ENCODE peak calls at places on chromosome 10, in six cellular contexts. T, S, N, O, L and U are unnamed samples.
A peak's percentile ranks its signal among the peaks of the same experiment; 100 is the strongest.

GRCh38 chr10:102559764-102560163 is 56.0 kb downstream of the SUFU start:
- DNase-seq in N (no peak), O (no peak), T (no peak), L (no peak), S (no peak), U (no peak)

GRCh38 chr10:102813017-102813541 is 24.1 kb downstream of the CYP17A1 start:
- DNase-seq in N (no peak), S (no peak), O (no peak), L (no peak), T (no peak), U (no peak)

GRCh38 chr10:24866615-24867583 is 85.5 kb downstream of the PRTFDC1 start:
- DNase-seq in N (no peak), T (no peak), O (peak; percentile 88), L (peak; percentile 78), S (no peak), U (no peak)

GRCh38 chr10:28291881-28292297 is 11.0 kb downstream of the MPP7 start:
- DNase-seq in T (no peak), S (no peak), N (no peak), O (no peak), L (peak; percentile 85), U (no peak)

GRCh38 chr10:88735661-88736060 is 24.2 kb upstream of the LIPN start:
- DNase-seq in O (no peak), N (no peak), L (peak; percentile 13), S (no peak), T (no peak), U (no peak)

GRCh38 chr10:132266594-132267161 is 41.1 kb downstream of the STK32C start:
- DNase-seq in T (no peak), S (no peak), N (no peak), O (no peak), L (no peak), U (no peak)

GRCh38 chr10:99369551-99369950 is 40.4 kb downstream of the CNNM1 start:
- DNase-seq in S (no peak), N (no peak), O (no peak), T (no peak), L (no peak), U (no peak)

GRCh38 chr10:29657719-29658274 is 23.0 kb upstream of the SVIL start:
- DNase-seq in N (no peak), S (no peak), O (no peak), L (no peak), T (no peak), U (peak; percentile 16)

GRCh38 chr10:14687340-14687739 is 87.4 kb downstream of the FAM107B start:
- DNase-seq in S (no peak), T (no peak), N (no peak), L (no peak), O (no peak), U (no peak)

GRCh38 chr10:391849-392704 is 256.8 kb downstream of the ZMYND11 start:
- DNase-seq in L (no peak), S (no peak), O (no peak), T (no peak), N (no peak), U (no peak)

GRCh38 chr10:92757066-92757716 is 67.4 kb downstream of the HHEX start:
- DNase-seq in O (peak; percentile 43), N (no peak), L (peak; percentile 51), S (no peak), T (peak; percentile 90), U (no peak)

GRCh38 chr10:132451506-132452215 is 54.7 kb downstream of the PWWP2B start:
- DNase-seq in N (no peak), L (no peak), O (no peak), S (no peak), T (no peak), U (no peak)

GRCh38 chr10:34031410-34031809 is 696.9 kb upstream of the NRP1 start:
- DNase-seq in T (no peak), O (no peak), L (no peak), S (no peak), N (no peak), U (no peak)

GRCh38 chr10:124025638-124026336 is 67.6 kb downstream of the CHST15 start:
- DNase-seq in S (no peak), L (peak; percentile 10), N (no peak), O (no peak), T (no peak), U (no peak)

GRCh38 chr10:82397859-82398258 is 522.9 kb downstream of the NRG3 start:
- DNase-seq in T (no peak), S (no peak), L (no peak), O (no peak), N (no peak), U (no peak)

GRCh38 chr10:103367782-103368518 is at the start of gene TAF5:
- DNase-seq in O (peak; percentile 96), L (peak; percentile 96), N (peak; percentile 85), T (peak; percentile 95), S (peak; percentile 96), U (peak; percentile 86)

GRCh38 chr10:32055478-32056135 is 618 bp downstream of the KIF5B start:
- DNase-seq in T (peak; percentile 91), L (peak; percentile 42), N (peak; percentile 39), O (peak; percentile 61), S (peak; percentile 88), U (peak; percentile 49)

GRCh38 chr10:78700413-78700812 is 368.4 kb upstream of the ZMIZ1 start:
- DNase-seq in N (no peak), L (peak; percentile 31), T (no peak), S (peak; percentile 71), O (no peak), U (no peak)

GRCh38 chr10:124000792-124001201 is 92.6 kb downstream of the CHST15 start:
- DNase-seq in T (peak; percentile 79), O (no peak), L (peak; percentile 31), S (peak; percentile 69), N (no peak), U (no peak)

GRCh38 chr10:102814456-102814871 is 22.7 kb downstream of the CYP17A1 start:
- DNase-seq in O (no peak), N (no peak), S (no peak), T (no peak), L (peak; percentile 56), U (no peak)

GRCh38 chr10:132066186-132066585 is 440 bp downstream of the JAKMIP3 start:
- DNase-seq in T (peak; percentile 81), N (no peak), O (no peak), L (peak; percentile 1), S (peak; percentile 71), U (no peak)

GRCh38 chr10:61215276-61215675 is 237.9 kb downstream of the TMEM26 start:
- DNase-seq in T (no peak), L (no peak), S (no peak), O (no peak), N (no peak), U (no peak)

GRCh38 chr10:23284155-23284554 is 60.4 kb downstream of the C10orf67 start:
- DNase-seq in T (no peak), O (no peak), S (no peak), L (no peak), N (no peak), U (no peak)

GRCh38 chr10:124007773-124008145 is 85.6 kb downstream of the CHST15 start:
- DNase-seq in O (no peak), L (no peak), T (peak; percentile 37), S (no peak), N (no peak), U (no peak)

GRCh38 chr10:46520941-46521340 is 35.5 kb downstream of the GPRIN2 start:
- DNase-seq in S (no peak), O (no peak), T (peak; percentile 86), N (no peak), L (peak; percentile 83), U (no peak)

GRCh38 chr10:5498791-5499492 is 428 bp downstream of the CALML5 start:
- DNase-seq in O (no peak), T (peak; percentile 87), N (no peak), L (no peak), S (no peak), U (no peak)

GRCh38 chr10:106387063-106387462 is 777.4 kb downstream of the SORCS1 start:
- DNase-seq in N (no peak), L (peak; percentile 11), S (no peak), O (peak; percentile 15), T (no peak), U (no peak)

GRCh38 chr10:86756511-86757109 is at the start of gene BMPR1A:
- DNase-seq in L (no peak), T (peak; percentile 96), O (no peak), N (no peak), S (peak; percentile 98), U (no peak)

GRCh38 chr10:45488365-45488764 is 114.3 kb downstream of the ALOX5 start:
- DNase-seq in S (no peak), N (no peak), T (no peak), L (no peak), O (no peak), U (no peak)

GRCh38 chr10:77104459-77104980 is 533.1 kb downstream of the KCNMA1 start:
- DNase-seq in N (no peak), L (peak; percentile 62), T (no peak), O (no peak), S (peak; percentile 86), U (no peak)